ENCODE peak calls at places on chromosomes 12 and 14, in ten cellular contexts. F, I, L, T, H, M, Q, O, U and S are unnamed samples. For H3K9me3, the result is how much of the 10 kb centered on the place peaks cover.

GRCh38 chr14:89442280-89442679 is 25.2 kb upstream of the FOXN3 start:
- DNase-seq in F (no peak), I (no peak), L (no peak), T (no peak), H (no peak), M (no peak), Q (no peak), O (no peak), U (no peak), S (peak)

GRCh38 chr14:24251880-24252288 is 9.5 kb upstream of the TINF2 start:
- DNase-seq in F (no peak), I (no peak), L (no peak), T (no peak), H (peak), M (no peak), Q (no peak), O (no peak), U (peak), S (peak)

GRCh38 chr14:23406244-23406643 is 1.8 kb downstream of the MYH6 start:
- DNase-seq in F (no peak), I (no peak), L (no peak), T (no peak), H (no peak), M (no peak), Q (no peak), O (no peak), U (no peak), S (no peak)

GRCh38 chr12:8609061-8609570 is 3.5 kb downstream of the AICDA start:
- DNase-seq in F (peak), I (no peak), L (no peak), T (no peak), H (peak), M (peak), Q (no peak), O (no peak), U (peak), S (no peak)

GRCh38 chr14:105487449-105487985 is 831 bp downstream of the CRIP1 start:
- DNase-seq in F (no peak), I (peak), L (peak), T (no peak), H (no peak), M (no peak), Q (no peak), O (no peak), U (no peak), S (no peak)

GRCh38 chr12:124938606-124939427 is 24.4 kb upstream of the UBC start:
- DNase-seq in F (peak), I (peak), L (no peak), T (peak), H (peak), M (no peak), Q (peak), O (peak), U (peak), S (peak)

GRCh38 chr12:22687677-22688076 is 62.7 kb downstream of the ETNK1 start:
- DNase-seq in F (no peak), I (no peak), L (no peak), T (no peak), H (peak), M (no peak), Q (no peak), O (no peak), U (peak), S (no peak)

GRCh38 chr12:66929121-66929520 is 250.2 kb upstream of the GRIP1 start:
- DNase-seq in F (no peak), I (no peak), L (no peak), T (no peak), H (no peak), M (no peak), Q (no peak), O (no peak), U (no peak), S (no peak)

GRCh38 chr12:131986847-131987398 is 37.2 kb downstream of the EP400 start:
- DNase-seq in F (no peak), I (no peak), L (no peak), T (no peak), H (no peak), M (no peak), Q (no peak), O (no peak), U (no peak), S (no peak)

GRCh38 chr12:27460471-27460978 is 14.0 kb downstream of the SMCO2 start:
- DNase-seq in F (no peak), I (no peak), L (no peak), T (no peak), H (peak), M (no peak), Q (no peak), O (no peak), U (peak), S (no peak)

GRCh38 chr14:73285979-73286378 is 48.7 kb downstream of the PAPLN start:
- DNase-seq in F (no peak), I (no peak), L (no peak), T (no peak), H (no peak), M (no peak), Q (no peak), O (no peak), U (no peak), S (no peak)

GRCh38 chr12:59600174-59600573 is 4.3 kb downstream of the SLC16A7 start:
- DNase-seq in F (no peak), I (no peak), L (no peak), T (no peak), H (no peak), M (no peak), Q (no peak), O (no peak), U (no peak), S (no peak)

GRCh38 chr14:101480747-101481530 is 80.4 kb upstream of the DIO3 start:
- DNase-seq in F (peak), I (peak), L (peak), T (no peak), H (no peak), M (peak), Q (peak), O (no peak), U (peak), S (peak)

GRCh38 chr12:45425426-45425825 is 209.5 kb downstream of the ANO6 start:
- DNase-seq in F (no peak), I (no peak), L (no peak), T (no peak), H (no peak), M (no peak), Q (no peak), O (no peak), U (peak), S (no peak)

GRCh38 chr12:124352839-124353238 is 57.9 kb downstream of the RFLNA start:
- DNase-seq in F (peak), I (peak), L (peak), T (no peak), H (peak), M (no peak), Q (peak), O (peak), U (no peak), S (no peak)

GRCh38 chr14:105185001-105185400 is 3.9 kb upstream of the NUDT14 start:
- DNase-seq in F (no peak), I (no peak), L (no peak), T (no peak), H (no peak), M (no peak), Q (no peak), O (no peak), U (no peak), S (no peak)

GRCh38 chr14:103593577-103593976 is 30.8 kb downstream of the COA8 start:
- DNase-seq in F (no peak), I (no peak), L (no peak), T (no peak), H (peak), M (no peak), Q (no peak), O (no peak), U (no peak), S (no peak)

GRCh38 chr12:92987846-92988621 is 58.9 kb upstream of the EEA1 start:
- DNase-seq in F (no peak), I (peak), L (peak), T (no peak), H (peak), M (no peak), Q (no peak), O (peak), U (no peak), S (no peak)

GRCh38 chr14:79150226-79150625 is 980.1 kb downstream of the NRXN3 start:
- DNase-seq in F (no peak), I (no peak), L (no peak), T (no peak), H (no peak), M (no peak), Q (no peak), O (no peak), U (no peak), S (no peak)
- H3K9me3 ChIP-seq in F (under half), I (under half), L (under half), T (under half), H (under half), M (under half), Q (under half), O (under half), U (under half), S (under half)

GRCh38 chr14:59788176-59788575 is 82.4 kb downstream of the RTN1 start:
- DNase-seq in F (no peak), I (no peak), L (no peak), T (no peak), H (no peak), M (no peak), Q (no peak), O (no peak), U (no peak), S (no peak)

GRCh38 chr14:59787045-59787674 is 83.4 kb downstream of the RTN1 start:
- DNase-seq in F (no peak), I (no peak), L (no peak), T (no peak), H (no peak), M (no peak), Q (no peak), O (no peak), U (no peak), S (no peak)
- TF ChIP-seq CTCF in F (no peak), I (no peak), L (no peak), T (no peak), H (no peak), M (no peak), Q (no peak), O (no peak), U (no peak), S (no peak)

GRCh38 chr12:34405286-34406227 is 383.3 kb downstream of the ALG10 start:
- DNase-seq in F (peak), I (peak), L (peak), T (no peak), H (no peak), M (no peak), Q (peak), O (peak), U (no peak), S (peak)
- H3K9me3 ChIP-seq in F (under half), I (half or more), L (half or more), T (half or more), H (under half), M (under half), Q (under half), O (under half), U (under half), S (under half)

GRCh38 chr14:50025776-50026175 is 90.6 kb downstream of the VCPKMT start:
- DNase-seq in F (no peak), I (no peak), L (no peak), T (no peak), H (no peak), M (no peak), Q (no peak), O (no peak), U (peak), S (no peak)
- TF ChIP-seq CTCF in F (no peak), I (no peak), L (no peak), T (no peak), H (no peak), M (no peak), Q (no peak), O (no peak), U (no peak), S (no peak)

DNA sequence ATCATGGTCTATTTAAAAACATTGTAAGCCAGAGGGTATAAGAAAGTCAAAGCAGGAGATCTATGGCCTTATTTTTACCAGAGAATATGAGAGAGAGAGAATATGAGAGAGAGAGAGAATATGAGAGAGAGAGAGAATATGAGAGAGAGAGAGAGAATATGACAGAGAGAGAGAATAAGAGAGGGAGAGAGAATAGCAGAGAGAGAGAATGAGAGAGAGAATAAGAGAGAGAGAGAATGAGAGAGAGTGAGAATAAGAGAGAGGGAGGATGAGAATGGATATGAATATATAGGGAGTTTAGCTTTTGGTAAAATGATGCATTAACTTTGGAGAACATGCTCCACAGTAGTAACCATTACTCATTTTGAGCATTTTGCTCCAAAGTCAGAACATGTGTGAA is 48.0 kb upstream of the ALG10B start:
- DNase-seq in F (no peak), I (no peak), L (no peak), T (no peak), H (no peak), M (no peak), Q (no peak), O (no peak), U (no peak), S (no peak)
- H3K9me3 ChIP-seq in F (under half), I (under half), L (under half), T (under half), H (under half), M (under half), Q (under half), O (under half), U (under half), S (under half)

GRCh38 chr14:72104011-72104613 is 171.9 kb downstream of the RGS6 start:
- DNase-seq in F (peak), I (no peak), L (peak), T (no peak), H (no peak), M (peak), Q (no peak), O (no peak), U (no peak), S (no peak)
- TF ChIP-seq CTCF in F (peak), I (no peak), L (peak), T (no peak), H (no peak), M (no peak), Q (no peak), O (peak), U (peak), S (no peak)

DNA sequence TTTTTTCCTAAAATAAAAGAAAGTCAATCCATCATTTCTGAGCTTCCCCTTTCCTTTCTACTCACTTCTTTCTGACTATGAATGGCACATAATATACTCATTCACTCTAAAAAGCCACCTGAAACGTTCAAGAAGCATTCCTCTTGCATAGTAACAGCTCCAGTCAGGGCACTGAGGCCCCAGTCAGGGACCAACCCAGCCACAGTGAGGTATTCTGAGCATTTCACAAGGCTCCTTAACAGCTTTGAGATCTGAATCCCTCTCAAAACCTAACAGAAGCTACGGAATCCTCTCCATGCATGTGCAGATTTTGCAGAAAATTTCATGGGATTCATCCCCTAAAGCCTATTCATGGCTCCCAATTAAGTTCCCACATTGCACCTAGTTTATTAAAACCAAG is 23.2 kb downstream of the NT5DC3 start:
- DNase-seq in F (no peak), I (no peak), L (no peak), T (no peak), H (no peak), M (no peak), Q (no peak), O (no peak), U (no peak), S (no peak)
- H3K9me3 ChIP-seq in F (under half), I (under half), L (under half), T (under half), H (under half), M (under half), Q (under half), O (under half), U (under half), S (under half)

DNA sequence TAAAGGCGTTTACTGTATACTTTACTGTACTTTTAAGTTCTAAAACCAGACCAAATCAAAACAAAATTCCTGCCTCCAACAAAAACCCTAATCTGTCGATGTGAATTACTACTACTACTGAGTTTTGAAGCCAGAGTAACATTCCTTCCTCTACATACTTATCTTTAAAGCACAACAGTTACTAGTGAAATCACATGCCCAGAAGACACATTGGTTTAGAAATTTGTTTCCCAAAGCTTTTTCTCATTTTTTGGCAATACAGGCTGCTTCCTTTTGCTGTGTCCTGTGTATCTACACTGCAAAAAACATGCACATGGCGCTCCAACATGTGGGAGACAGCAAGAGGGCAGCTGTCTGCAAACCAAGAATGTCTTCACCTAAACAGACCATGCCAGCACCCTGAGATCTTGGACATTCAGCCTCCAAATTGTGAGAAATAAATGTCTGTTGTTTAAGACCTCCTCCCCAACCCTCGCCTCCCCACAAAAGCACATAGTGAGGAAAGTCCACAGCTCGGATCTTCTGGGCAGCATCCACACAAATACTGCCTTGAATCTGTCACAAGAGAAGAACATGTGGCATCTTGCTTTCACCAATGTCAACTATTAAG is 21.1 kb downstream of the SETD3 start:
- DNase-seq in F (no peak), I (no peak), L (no peak), T (no peak), H (no peak), M (no peak), Q (no peak), O (no peak), U (no peak), S (no peak)
- TF ChIP-seq CTCF in F (no peak), I (no peak), L (no peak), T (no peak), H (no peak), M (no peak), Q (no peak), O (no peak), U (no peak), S (no peak)